ENCODE peak calls at places on chromosomes 3 and 15, in four cellular contexts. O is prostate gland, A is heart right ventricle, K is body of pancreas. L is an unnamed sample. For H3K4me1, the result is how much of the 10 kb centered on the place peaks cover.

GRCh38 chr3:23629181-23629893 is 176.4 kb upstream of the UBE2E1 start:
- DNase-seq in O (no peak), A (no peak), K (peak), L (no peak)

GRCh38 chr3:189779166-189779565 is 148.0 kb downstream of the TP63 start:
- DNase-seq in O (no peak), A (no peak), K (no peak), L (no peak)

GRCh38 chr3:156553705-156554356 is 1.1 kb downstream of the SSR3 start:
- DNase-seq in O (no peak), A (no peak), K (peak), L (no peak)

GRCh38 chr3:9430733-9431132 is 33.3 kb downstream of the SETD5 start:
- DNase-seq in O (no peak), A (no peak), K (no peak), L (no peak)

GRCh38 chr3:51719413-51720025 is 12.7 kb downstream of the GRM2 start:
- DNase-seq in O (no peak), A (no peak), K (no peak), L (no peak)

GRCh38 chr15:50797926-50798325 is 32.4 kb upstream of the SPPL2A start:
- DNase-seq in O (peak), A (no peak), K (peak), L (no peak)

GRCh38 chr3:11720220-11721113 is 76.8 kb upstream of the VGLL4 start:
- DNase-seq in O (peak), A (peak), K (peak), L (peak)

GRCh38 chr3:25156526-25157075 is 271.5 kb upstream of the RARB start:
- DNase-seq in O (no peak), A (peak), K (no peak), L (no peak)

GRCh38 chr3:109023656-109024254 is 70.1 kb upstream of the GUCA1C start:
- DNase-seq in O (peak), A (peak), K (peak), L (no peak)

DNA sequence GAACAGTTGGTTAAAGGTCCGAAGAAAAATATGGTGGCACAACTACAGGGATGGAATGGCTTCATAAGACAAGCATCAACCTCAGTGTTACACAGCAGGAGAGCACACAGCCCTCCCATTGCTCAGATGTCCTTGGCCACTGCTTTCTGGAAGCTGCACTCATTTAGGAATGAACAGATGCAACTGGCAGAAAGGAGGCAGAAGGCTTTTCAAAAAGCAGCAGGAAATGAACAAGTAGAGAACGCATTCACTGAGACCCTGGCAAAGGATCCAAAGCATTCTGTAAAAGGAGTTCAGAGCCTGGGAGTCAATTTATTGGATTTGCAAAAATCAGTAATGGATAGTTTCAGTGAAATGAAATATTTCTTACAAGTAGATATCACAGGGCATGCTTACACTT is 101.1 kb downstream of the PDZRN3 start:
- DNase-seq in O (no peak), A (no peak), K (no peak), L (no peak)
- H3K4me3 ChIP-seq in O (no peak), A (no peak), K (no peak), L (no peak)

GRCh38 chr15:77346637-77347036 is 73.3 kb downstream of the PEAK1 start:
- DNase-seq in O (no peak), A (no peak), K (no peak), L (no peak)
- H3K4me1 ChIP-seq in O (under half), A (under half), K (under half), L (under half)

DNA sequence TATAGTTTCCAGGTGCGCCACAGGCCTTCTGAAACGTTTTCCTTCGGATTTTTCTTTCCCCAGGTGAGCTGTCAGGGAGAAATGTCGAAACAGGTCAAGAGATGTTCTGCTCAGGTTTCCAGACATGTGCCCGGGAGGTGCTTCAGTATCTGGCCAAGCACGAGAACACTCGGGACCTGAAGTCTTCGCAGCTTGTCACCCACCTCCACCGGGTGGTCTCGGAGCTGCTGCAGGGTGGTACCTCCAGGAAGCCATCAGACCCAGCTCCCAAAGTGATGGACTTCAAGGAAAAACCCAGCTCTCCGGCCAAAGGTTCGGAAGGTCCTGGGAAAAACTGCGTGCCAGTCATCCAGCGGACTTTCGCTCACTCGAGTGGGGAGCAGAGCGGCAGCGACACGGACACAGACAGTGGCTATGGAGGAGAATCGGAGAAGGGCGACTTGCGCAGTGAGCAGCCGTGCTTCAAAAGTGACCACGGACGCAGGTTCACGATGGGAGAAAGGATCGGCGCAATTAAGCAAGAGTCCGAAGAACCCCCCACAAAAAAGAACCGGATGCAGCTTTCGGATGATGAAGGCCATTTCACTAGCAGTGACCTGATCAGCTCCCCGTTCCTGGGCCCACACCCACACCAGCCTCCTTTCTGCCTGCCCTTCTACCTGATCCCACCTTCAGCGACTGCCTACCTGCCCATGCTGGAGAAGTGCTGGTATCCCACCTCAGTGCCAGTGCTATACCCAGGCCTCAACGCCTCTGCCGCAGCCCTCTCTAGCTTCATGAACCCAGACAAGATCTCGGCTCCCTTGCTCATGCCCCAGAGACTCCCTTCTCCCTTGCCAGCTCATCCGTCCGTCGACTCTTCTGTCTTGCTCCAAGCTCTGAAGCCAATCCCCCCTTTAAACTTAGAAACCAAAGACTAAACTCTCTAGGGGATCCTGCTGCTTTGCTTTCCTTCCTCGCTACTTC is 3.8 kb downstream of the BHLHE40 start:
- DNase-seq in O (no peak), A (peak), K (no peak), L (no peak)
- H3K4me3 ChIP-seq in O (peak), A (peak), K (peak), L (peak)

DNA sequence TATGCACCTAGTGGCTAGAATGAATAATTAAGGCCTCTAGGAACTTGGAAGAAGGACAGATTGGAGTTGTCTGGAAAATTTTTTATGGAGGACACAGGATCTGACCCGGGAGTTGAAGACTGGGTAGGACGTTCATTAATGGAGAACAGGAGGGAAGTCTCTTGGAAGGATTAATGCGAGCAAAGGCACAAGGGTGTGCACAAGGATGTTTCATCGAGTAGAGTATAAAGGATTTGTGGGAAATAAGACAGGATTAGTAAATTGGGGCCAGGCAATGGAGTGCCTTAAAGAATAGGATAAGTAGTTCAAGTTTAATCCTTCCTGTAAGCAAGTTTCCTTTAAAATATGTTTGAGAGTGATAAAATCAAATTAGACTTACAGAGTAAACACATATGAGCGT is 14.6 kb downstream of the LMOD3 start:
- DNase-seq in O (no peak), A (no peak), K (no peak), L (no peak)
- H3K4me1 ChIP-seq in O (under half), A (under half), K (under half), L (under half)

DNA sequence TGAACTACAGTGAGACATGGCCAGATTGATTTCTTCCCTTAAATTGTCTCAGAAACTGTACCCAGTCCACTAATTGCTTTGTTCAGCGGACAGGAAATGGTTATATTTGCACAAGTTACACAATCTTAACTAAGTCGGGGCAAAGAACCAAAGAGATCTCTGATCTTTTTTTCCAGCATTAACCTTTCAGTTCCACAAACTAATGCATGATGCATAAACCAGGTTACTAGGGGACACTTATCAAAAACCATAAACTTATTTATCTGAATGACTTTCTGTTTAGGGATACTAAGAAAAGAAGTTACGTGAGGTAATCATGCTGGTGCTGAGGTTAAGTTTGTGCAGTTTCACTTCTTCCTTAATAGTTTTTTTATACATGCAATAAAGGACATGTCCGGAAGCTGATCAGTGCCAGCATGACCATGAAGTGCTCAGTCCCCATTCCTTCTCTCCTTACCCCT is 22.4 kb downstream of the FNDC3B start:
- DNase-seq in O (peak), A (no peak), K (no peak), L (no peak)
- H3K4me3 ChIP-seq in O (no peak), A (peak), K (no peak), L (no peak)

GRCh38 chr15:74134387-74135027 is 4.1 kb downstream of the ISLR2 start:
- DNase-seq in O (no peak), A (no peak), K (peak), L (no peak)

GRCh38 chr15:74135041-74135565 is 4.7 kb downstream of the ISLR2 start:
- DNase-seq in O (no peak), A (no peak), K (no peak), L (no peak)

GRCh38 chr15:74132681-74133070 is 2.3 kb downstream of the ISLR2 start:
- DNase-seq in O (no peak), A (no peak), K (no peak), L (no peak)

GRCh38 chr15:74133071-74133702 is 2.8 kb downstream of the ISLR2 start:
- DNase-seq in O (no peak), A (no peak), K (no peak), L (no peak)

DNA sequence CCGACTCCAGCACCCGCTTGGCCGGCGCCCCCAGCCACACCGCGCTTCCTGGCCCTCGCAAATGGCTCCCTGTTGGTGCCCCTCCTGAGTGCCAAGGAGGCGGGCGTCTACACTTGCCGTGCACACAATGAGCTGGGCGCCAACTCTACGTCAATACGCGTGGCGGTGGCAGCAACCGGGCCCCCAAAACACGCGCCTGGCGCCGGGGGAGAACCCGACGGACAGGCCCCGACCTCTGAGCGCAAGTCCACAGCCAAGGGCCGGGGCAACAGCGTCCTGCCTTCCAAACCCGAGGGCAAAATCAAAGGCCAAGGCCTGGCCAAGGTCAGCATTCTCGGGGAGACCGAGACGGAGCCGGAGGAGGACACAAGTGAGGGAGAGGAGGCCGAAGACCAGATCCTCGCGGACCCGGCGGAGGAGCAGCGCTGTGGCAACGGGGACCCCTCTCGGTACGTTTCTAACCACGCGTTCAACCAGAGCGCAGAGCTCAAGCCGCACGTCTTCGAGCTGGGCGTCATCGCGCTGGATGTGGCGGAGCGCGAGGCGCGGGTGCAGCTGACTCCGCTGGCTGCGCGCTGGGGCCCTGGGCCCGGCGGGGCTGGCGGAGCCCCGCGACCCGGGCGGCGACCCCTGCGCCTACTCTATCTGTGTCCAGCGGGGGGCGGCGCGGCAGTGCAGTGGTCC is 3.5 kb downstream of the ISLR2 start:
- DNase-seq in O (no peak), A (no peak), K (no peak), L (no peak)
- H3K4me1 ChIP-seq in O (under half), A (half or more), K (under half), L (half or more)

GRCh38 chr3:147701195-147701594 is 292.0 kb downstream of the ZIC1 start:
- DNase-seq in O (no peak), A (peak), K (no peak), L (no peak)

GRCh38 chr3:147702499-147702898 is 293.3 kb downstream of the ZIC1 start:
- DNase-seq in O (no peak), A (no peak), K (no peak), L (no peak)

GRCh38 chr3:147705626-147706025 is 296.5 kb downstream of the ZIC1 start:
- DNase-seq in O (no peak), A (peak), K (no peak), L (no peak)
- H3K4me3 ChIP-seq in O (no peak), A (no peak), K (no peak), L (no peak)

DNA sequence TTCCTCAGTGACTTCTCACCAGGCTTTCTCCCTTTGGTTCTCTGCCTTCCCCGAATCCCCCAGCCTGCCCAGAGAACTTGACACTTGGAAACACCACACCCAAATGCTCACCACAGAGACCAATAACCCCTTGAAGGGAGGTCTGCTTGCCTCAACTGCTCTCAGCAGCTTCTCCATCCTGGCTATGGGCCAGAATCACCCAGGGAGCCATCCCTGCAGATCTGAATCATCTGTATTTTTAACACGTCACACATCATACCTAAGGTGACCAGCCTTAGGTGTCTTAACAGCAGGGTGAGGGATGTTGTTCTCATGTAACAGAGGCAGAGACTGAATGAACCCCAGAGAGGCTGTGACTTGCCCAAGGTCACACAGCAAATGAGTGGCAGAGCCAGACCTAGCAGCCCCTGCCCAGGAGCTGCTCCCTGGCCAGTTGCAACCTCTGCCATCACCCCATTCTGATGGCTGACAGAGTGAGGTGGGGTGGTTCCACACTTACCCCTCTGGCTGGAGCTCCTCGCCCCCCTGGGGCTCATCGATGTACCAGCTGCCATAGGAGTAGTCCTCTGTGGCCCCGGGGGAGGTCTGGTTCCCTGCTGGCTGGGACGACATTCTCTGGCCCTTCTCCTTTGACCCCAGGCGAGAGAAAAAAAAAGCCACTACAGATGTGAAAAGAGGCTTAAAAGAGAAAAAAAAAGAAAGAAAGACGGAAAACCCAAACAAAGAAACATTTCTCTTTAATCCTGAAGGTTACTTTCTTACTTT is 749 bp downstream of the STRA6 start:
- DNase-seq in O (no peak), A (no peak), K (no peak), L (no peak)
- H3K4me1 ChIP-seq in O (under half), A (under half), K (under half), L (under half)

L was measured in right atrium auricular region.